ENCODE peak calls at places on chromosomes 7 and 10, in nine cellular contexts. E, B, L, O, C, V, Y, G and M are unnamed samples.

GRCh38 chr10:11154809-11155208 is 137.1 kb downstream of the CELF2 start:
- DNase-seq in E (no peak), B (no peak), L (no peak), O (no peak), C (no peak), V (no peak), Y (no peak), G (no peak), M (no peak)

GRCh38 chr10:75770634-75771081 is 339.2 kb downstream of the LRMDA start:
- DNase-seq in E (no peak), B (no peak), L (peak; percentile 46), O (no peak), C (no peak), V (no peak), Y (no peak), G (no peak), M (no peak)

GRCh38 chr10:21402606-21403083 is 122.8 kb downstream of the SKIDA1 start:
- DNase-seq in E (no peak), B (no peak), L (no peak), O (no peak), C (no peak), V (no peak), Y (no peak), G (no peak), M (no peak)

GRCh38 chr7:102840404-102840803 is 72.4 kb upstream of the LRRC17 start:
- DNase-seq in E (no peak), B (no peak), L (no peak), O (no peak), C (no peak), V (peak; percentile 37), Y (no peak), G (no peak), M (no peak)

GRCh38 chr7:76997381-76998262 is 34.5 kb downstream of the SPDYE17 start:
- DNase-seq in E (no peak), B (no peak), L (no peak), O (no peak), C (no peak), V (no peak), Y (no peak), G (no peak), M (peak; percentile 11)

GRCh38 chr10:132788180-132788830 is 2.4 kb upstream of the NKX6-2 start:
- DNase-seq in E (no peak), B (no peak), L (no peak), O (no peak), C (no peak), V (peak; percentile 55), Y (no peak), G (no peak), M (no peak)

GRCh38 chr10:29266641-29267040 is 22.2 kb upstream of the LYZL1 start:
- DNase-seq in E (no peak), B (no peak), L (no peak), O (no peak), C (no peak), V (no peak), Y (no peak), G (no peak), M (no peak)

GRCh38 chr7:151315038-151315655 is 26.5 kb upstream of the NUB1 start:
- DNase-seq in E (peak; percentile 75), B (peak; percentile 68), L (peak; percentile 38), O (peak; percentile 30), C (peak; percentile 75), V (peak; percentile 70), Y (no peak), G (peak; percentile 81), M (peak; percentile 85)

GRCh38 chr10:3467052-3467906 is 294.7 kb upstream of the PITRM1 start:
- DNase-seq in E (peak; percentile 83), B (peak; percentile 71), L (peak; percentile 82), O (peak; percentile 91), C (no peak), V (peak; percentile 98), Y (no peak), G (no peak), M (peak; percentile 44)

GRCh38 chr7:139452948-139453672 is 30.4 kb downstream of the KLRG2 start:
- DNase-seq in E (no peak), B (no peak), L (no peak), O (no peak), C (no peak), V (no peak), Y (no peak), G (no peak), M (no peak)

GRCh38 chr7:106094780-106095179 is 17.3 kb downstream of the SYPL1 start:
- DNase-seq in E (no peak), B (no peak), L (no peak), O (no peak), C (no peak), V (no peak), Y (no peak), G (no peak), M (no peak)

GRCh38 chr10:119263966-119264621 is 56.7 kb downstream of the GRK5 start:
- DNase-seq in E (no peak), B (no peak), L (no peak), O (no peak), C (no peak), V (no peak), Y (no peak), G (no peak), M (no peak)

GRCh38 chr10:30784896-30785605 is 155.5 kb upstream of the LYZL2 start:
- DNase-seq in E (peak; percentile 35), B (peak; percentile 75), L (peak; percentile 84), O (no peak), C (peak; percentile 13), V (no peak), Y (no peak), G (peak; percentile 15), M (peak; percentile 83)

GRCh38 chr10:49569031-49569765 is 30.3 kb upstream of the ERCC6 start:
- DNase-seq in E (peak; percentile 76), B (no peak), L (no peak), O (no peak), C (no peak), V (no peak), Y (no peak), G (no peak), M (no peak)

GRCh38 chr7:73700070-73700423 is 16.6 kb downstream of the BUD23 start:
- DNase-seq in E (no peak), B (no peak), L (no peak), O (no peak), C (no peak), V (no peak), Y (no peak), G (no peak), M (peak; percentile 8)

GRCh38 chr7:73698410-73698809 is 15.0 kb downstream of the BUD23 start:
- DNase-seq in E (no peak), B (no peak), L (no peak), O (no peak), C (no peak), V (no peak), Y (no peak), G (no peak), M (no peak)

GRCh38 chr7:73699370-73700069 is 16.1 kb downstream of the BUD23 start:
- DNase-seq in E (no peak), B (no peak), L (no peak), O (no peak), C (no peak), V (no peak), Y (no peak), G (no peak), M (peak; percentile 62)

GRCh38 chr7:73700581-73701134 is 17.3 kb downstream of the BUD23 start:
- DNase-seq in E (no peak), B (no peak), L (no peak), O (no peak), C (no peak), V (no peak), Y (no peak), G (no peak), M (no peak)

GRCh38 chr7:73696372-73696771 is 13.0 kb downstream of the BUD23 start:
- DNase-seq in E (no peak), B (no peak), L (no peak), O (no peak), C (no peak), V (no peak), Y (no peak), G (no peak), M (no peak)
- H3K27ac ChIP-seq in E (no peak overlapping the region), B (no peak overlapping the region), L (no peak overlapping the region), O (no peak overlapping the region), C (no peak overlapping the region), V (no peak overlapping the region), Y (no peak overlapping the region), G (no peak overlapping the region), M (no peak overlapping the region)

GRCh38 chr7:29563590-29564454 is at the start of gene PRR15:
- DNase-seq in E (peak; percentile 95), B (peak; percentile 66), L (no peak), O (no peak), C (no peak), V (peak; percentile 64), Y (no peak), G (no peak), M (peak; percentile 89)

GRCh38 chr7:29565982-29566746 is 2.5 kb downstream of the PRR15 start:
- DNase-seq in E (no peak), B (peak; percentile 73), L (no peak), O (no peak), C (no peak), V (no peak), Y (no peak), G (no peak), M (no peak)

GRCh38 chr7:29565186-29565540 is 1.5 kb downstream of the PRR15 start:
- DNase-seq in E (no peak), B (no peak), L (no peak), O (no peak), C (no peak), V (no peak), Y (no peak), G (no peak), M (no peak)

GRCh38 chr7:29565634-29565981 is 2.0 kb downstream of the PRR15 start:
- DNase-seq in E (no peak), B (no peak), L (no peak), O (no peak), C (no peak), V (no peak), Y (no peak), G (no peak), M (no peak)

GRCh38 chr7:29564455-29565185 is 985 bp downstream of the PRR15 start:
- DNase-seq in E (peak; percentile 96), B (peak; percentile 84), L (peak; percentile 48), O (no peak), C (no peak), V (peak; percentile 37), Y (no peak), G (no peak), M (peak; percentile 74)
- H3K4me3 ChIP-seq in E (peak overlapping the region; percentile 72), B (peak overlapping the region; percentile 50), L (peak overlapping the region; percentile 69), O (peak overlapping the region; percentile 45), C (peak overlapping the region; percentile 19), V (peak overlapping the region; percentile 62), Y (peak overlapping the region; percentile 38), G (no peak overlapping the region), M (peak overlapping the region; percentile 90)

DNA sequence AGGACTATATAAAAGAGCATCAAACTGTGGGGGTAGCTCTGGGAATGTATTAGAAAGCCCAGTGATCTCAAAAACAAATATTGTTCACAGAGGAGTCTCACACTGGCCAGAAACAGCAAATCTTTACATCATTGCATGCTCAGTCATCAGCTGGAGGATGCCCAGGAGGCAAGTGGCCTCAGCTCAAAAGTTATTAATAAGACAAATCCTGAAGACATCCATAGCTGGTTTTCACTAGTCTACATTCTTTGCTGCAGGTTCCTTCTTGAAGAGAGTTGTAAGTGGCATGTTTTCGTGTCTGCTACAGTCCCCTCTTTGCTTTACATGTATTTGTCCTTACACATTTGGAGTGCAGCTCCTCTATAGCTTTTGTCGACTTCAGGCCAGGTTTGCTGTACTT is 8.6 kb upstream of the CCDC7 start:
- DNase-seq in E (no peak), B (no peak), L (no peak), O (no peak), C (no peak), V (no peak), Y (no peak), G (no peak), M (no peak)
- H3K27ac ChIP-seq in E (no peak overlapping the region), B (no peak overlapping the region), L (no peak overlapping the region), O (no peak overlapping the region), C (no peak overlapping the region), V (no peak overlapping the region), Y (no peak overlapping the region), G (no peak overlapping the region), M (no peak overlapping the region)

GRCh38 chr10:72593963-72594362 is 31.9 kb downstream of the MICU1 start:
- DNase-seq in E (no peak), B (no peak), L (no peak), O (no peak), C (no peak), V (no peak), Y (no peak), G (no peak), M (no peak)
- H3K4me3 ChIP-seq in E (no peak overlapping the region), B (no peak overlapping the region), L (no peak overlapping the region), O (no peak overlapping the region), C (no peak overlapping the region), V (no peak overlapping the region), Y (no peak overlapping the region), G (no peak overlapping the region), M (no peak overlapping the region)